ENCODE peak calls at places on chromosomes 13 and 19, in six cellular contexts. L is A549, E is HepG2, K is ovary, B is suprapubic skin, D is esophagus muscularis mucosa. I is an unnamed sample.

GRCh38 chr13:21043898-21044297 is 17.5 kb downstream of the LATS2 start:
- DNase-seq in K (no peak), D (no peak), B (no peak), E (no peak), L (no peak), I (no peak)

GRCh38 chr19:10505583-10506229 is 2.5 kb upstream of the KEAP1 start:
- DNase-seq in B (peak; percentile 91), D (peak; percentile 94), K (peak; percentile 70), E (peak; percentile 60), L (peak; percentile 44), I (peak; percentile 64)

GRCh38 chr19:31235806-31236205 is 113.4 kb downstream of the TSHZ3 start:
- DNase-seq in B (no peak), E (no peak), K (no peak), D (no peak), L (no peak), I (no peak)

GRCh38 chr13:74767031-74767430 is 632.8 kb upstream of the KLF12 start:
- DNase-seq in K (no peak), E (no peak), D (no peak), B (no peak), L (no peak), I (no peak)

GRCh38 chr19:53864308-53864836 is 3.3 kb upstream of the MYADM start:
- DNase-seq in L (peak; percentile 79), E (peak; percentile 99), K (no peak), D (no peak), B (no peak), I (no peak)

GRCh38 chr13:95485045-95485517 is 67.4 kb upstream of the CLDN10 start:
- DNase-seq in L (no peak), B (no peak), E (peak; percentile 8), D (no peak), K (no peak), I (no peak)

GRCh38 chr13:30884543-30884942 is 21.5 kb upstream of the MEDAG start:
- DNase-seq in D (no peak), K (no peak), B (no peak), E (no peak), L (no peak), I (no peak)

GRCh38 chr19:35260694-35261304 is 8.0 kb upstream of the USF2 start:
- DNase-seq in E (no peak), B (peak; percentile 41), D (no peak), L (no peak), K (no peak), I (no peak)

GRCh38 chr13:49927755-49928154 is 8.4 kb downstream of the SPRYD7 start:
- DNase-seq in D (no peak), L (no peak), E (no peak), B (no peak), K (no peak), I (no peak)

GRCh38 chr13:101382701-101383100 is 33.6 kb downstream of the NALCN start:
- DNase-seq in B (no peak), K (no peak), D (no peak), E (no peak), L (no peak), I (no peak)

GRCh38 chr13:79861731-79862130 is 380.8 kb downstream of the NDFIP2 start:
- DNase-seq in E (no peak), L (no peak), K (no peak), B (no peak), D (no peak), I (no peak)

GRCh38 chr19:14342809-14343208 is 38.4 kb upstream of the ADGRE5 start:
- DNase-seq in D (no peak), K (no peak), E (no peak), B (no peak), L (no peak), I (no peak)

GRCh38 chr19:1042689-1043511 is 3.0 kb downstream of the ABCA7 start:
- DNase-seq in K (peak; percentile 46), B (no peak), L (no peak), E (no peak), D (no peak), I (no peak)

GRCh38 chr13:99436013-99436412 is 65.3 kb upstream of the TM9SF2 start:
- DNase-seq in D (no peak), B (no peak), K (no peak), L (no peak), E (peak; percentile 11), I (no peak)

GRCh38 chr19:51811344-51811743 is 16.4 kb downstream of the FPR3 start:
- DNase-seq in L (no peak), E (no peak), D (no peak), K (no peak), B (no peak), I (no peak)

GRCh38 chr13:50757021-50757420 is 86.5 kb downstream of the DLEU7 start:
- DNase-seq in B (no peak), E (no peak), L (no peak), K (no peak), D (no peak), I (no peak)

GRCh38 chr19:10695401-10696398 is 5.5 kb upstream of the QTRT1 start:
- DNase-seq in L (peak; percentile 78), E (peak; percentile 84), B (peak; percentile 94), D (peak; percentile 95), K (peak; percentile 89), I (peak; percentile 70)

GRCh38 chr19:49157445-49158224 is at the start of gene TRPM4:
- DNase-seq in E (peak; percentile 61), K (peak; percentile 71), B (peak; percentile 95), L (peak; percentile 91), D (no peak), I (peak; percentile 79)

GRCh38 chr19:10230904-10231623 is at the start of gene S1PR2:
- DNase-seq in D (no peak), B (peak; percentile 90), E (peak; percentile 36), K (peak; percentile 84), L (peak; percentile 50), I (peak; percentile 70)

GRCh38 chr13:101700598-101700997 is 248.1 kb downstream of the ITGBL1 start:
- DNase-seq in K (no peak), D (no peak), L (no peak), E (no peak), B (no peak), I (peak; percentile 50)

GRCh38 chr13:59477011-59477410 is 686.7 kb downstream of the DIAPH3 start:
- DNase-seq in L (peak; percentile 7), B (no peak), E (peak; percentile 2), K (no peak), D (no peak), I (no peak)

GRCh38 chr13:83184150-83184475 is 698.2 kb downstream of the SLITRK1 start:
- DNase-seq in B (no peak), K (no peak), D (no peak), E (no peak), L (no peak), I (no peak)

GRCh38 chr13:39036212-39036611 is 1.7 kb downstream of the PROSER1 start:
- DNase-seq in B (no peak), L (no peak), K (no peak), E (peak; percentile 25), D (no peak), I (no peak)

GRCh38 chr13:114144606-114145244 is 12.3 kb upstream of the RASA3 start:
- DNase-seq in B (no peak), K (no peak), E (no peak), L (no peak), D (no peak), I (peak; percentile 4)

GRCh38 chr19:18596752-18597157 is 8.2 kb downstream of the REX1BD start:
- DNase-seq in B (no peak), L (no peak), E (peak; percentile 41), D (no peak), K (no peak), I (no peak)

DNA sequence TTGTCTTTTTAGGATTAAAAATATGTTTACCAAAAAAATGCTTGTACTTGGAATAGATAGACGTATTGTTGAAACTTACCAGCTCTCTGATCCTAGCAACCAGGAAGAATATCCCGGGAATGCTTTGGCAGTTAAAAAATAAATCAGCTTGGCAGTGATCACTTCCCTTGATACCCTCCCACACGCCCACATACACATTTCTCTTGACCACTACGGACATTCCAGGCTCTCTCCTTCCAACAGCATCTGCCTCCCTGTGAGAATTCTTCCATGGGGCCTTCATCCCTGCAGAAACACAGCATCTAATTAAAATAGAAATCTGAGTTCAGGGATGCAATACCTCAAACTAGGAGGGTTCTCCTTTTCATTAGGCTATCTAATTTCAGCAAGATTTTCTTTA is 57.9 kb downstream of the THSD1 start:
- DNase-seq in B (no peak), K (no peak), E (no peak), L (no peak), D (no peak), I (no peak)
- TF ChIP-seq EP300 in B (no peak), K (no peak), E (no peak), L (no peak), D (no peak), I (no peak)

GRCh38 chr13:94073006-94073744 is 406.3 kb downstream of the DCT start:
- DNase-seq in L (no peak), D (no peak), E (no peak), K (no peak), B (no peak), I (no peak)
- TF ChIP-seq CTCF in L (no peak), D (no peak), E (no peak), K (no peak), B (no peak), I (no peak)

GRCh38 chr19:42022616-42023015 is 28.6 kb upstream of the ATP1A3 start:
- DNase-seq in B (no peak), K (no peak), E (no peak), D (no peak), L (no peak), I (no peak)

GRCh38 chr19:42024622-42025111 is 30.6 kb upstream of the ATP1A3 start:
- DNase-seq in K (no peak), L (no peak), E (no peak), B (no peak), D (no peak), I (no peak)

GRCh38 chr19:42023121-42023942 is 29.3 kb upstream of the ATP1A3 start:
- DNase-seq in E (peak; percentile 15), K (no peak), L (peak; percentile 73), D (no peak), B (no peak), I (no peak)

GRCh38 chr19:42021185-42021584 is 27.2 kb upstream of the ATP1A3 start:
- DNase-seq in K (no peak), D (no peak), L (no peak), E (no peak), B (no peak), I (no peak)

GRCh38 chr19:42023943-42024260 is 29.9 kb upstream of the ATP1A3 start:
- DNase-seq in D (no peak), L (no peak), B (no peak), K (no peak), E (no peak), I (no peak)
- H3K27ac ChIP-seq in D (no peak overlapping the region), L (no peak overlapping the region), B (no peak overlapping the region), K (no peak overlapping the region), E (no peak overlapping the region), I (no peak overlapping the region)

GRCh38 chr19:2475702-2476450 is at the start of gene GADD45B:
- DNase-seq in B (peak; percentile 99), L (peak; percentile 94), D (peak; percentile 100), K (peak; percentile 99), E (peak; percentile 93), I (peak; percentile 96)
- TF ChIP-seq EP300 in B (no peak), L (no peak), D (peak; percentile 89), K (peak; percentile 86), E (no peak), I (peak; percentile 70)

I was measured in tibial nerve.